ENCODE peak calls at places on chromosomes 2 and 18, in six cellular contexts. L, Z, P, Y, V and C are unnamed samples.

GRCh38 chr18:34624551-34624950 is 85.5 kb upstream of the DTNA start:
- DNase-seq in L (no peak), Z (no peak), P (no peak), Y (peak; percentile 31), V (no peak), C (no peak)

GRCh38 chr2:9984217-9984739 is 32.8 kb downstream of the GRHL1 start:
- DNase-seq in L (no peak), Z (no peak), P (no peak), Y (peak; percentile 68), V (no peak), C (no peak)

GRCh38 chr2:67210430-67210829 is 186.7 kb upstream of the ETAA1 start:
- DNase-seq in L (no peak), Z (no peak), P (no peak), Y (no peak), V (no peak), C (no peak)

GRCh38 chr18:75319905-75320304 is 107.6 kb downstream of the SMIM21 start:
- DNase-seq in L (no peak), Z (no peak), P (no peak), Y (no peak), V (no peak), C (no peak)

GRCh38 chr18:54284967-54285785 is 15.9 kb downstream of the POLI start:
- DNase-seq in L (no peak), Z (peak; percentile 44), P (no peak), Y (peak; percentile 81), V (no peak), C (no peak)

GRCh38 chr2:30775833-30776232 is 31.4 kb downstream of the CAPN13 start:
- DNase-seq in L (peak; percentile 15), Z (no peak), P (no peak), Y (no peak), V (no peak), C (no peak)

GRCh38 chr2:146124741-146125140 is 1604.8 kb upstream of the ZEB2 start:
- DNase-seq in L (no peak), Z (no peak), P (no peak), Y (peak; percentile 48), V (no peak), C (no peak)

GRCh38 chr2:217837001-217837491 is 165.7 kb downstream of the TNS1 start:
- DNase-seq in L (no peak), Z (peak; percentile 81), P (no peak), Y (peak; percentile 90), V (peak; percentile 28), C (no peak)

GRCh38 chr2:178526256-178526655 is 46.0 kb downstream of the PLEKHA3 start:
- DNase-seq in L (no peak), Z (no peak), P (no peak), Y (no peak), V (no peak), C (no peak)